ENCODE peak calls at places on chromosomes 12 and 14, in nine cellular contexts. I is cardiac muscle cell, B is mucosa of descending colon, D is fibroblast of lung, N is PC-9, S is ovary, J is breast epithelium, R is bronchial epithelial cell, U is Panc1. L is an unnamed sample. For H3K36me3, the result is how much of the 10 kb centered on the place peaks cover.

GRCh38 chr12:116434155-116435065 is 124.8 kb upstream of the MAP1LC3B2 start:
- DNase-seq in R (peak), I (peak), U (no peak), S (peak), J (peak), N (peak), B (peak), D (peak), L (no peak)

GRCh38 chr12:90888316-90888715 is 66.7 kb downstream of the CCER1 start:
- DNase-seq in R (no peak), N (no peak), J (no peak), I (no peak), U (no peak), D (peak), S (no peak), B (no peak), L (no peak)

GRCh38 chr12:48947727-48948126 is 9.6 kb downstream of the ARF3 start:
- DNase-seq in N (peak), U (no peak), J (no peak), B (no peak), I (no peak), S (no peak), R (no peak), D (no peak), L (no peak)

GRCh38 chr12:43347026-43347425 is 205.0 kb downstream of the ADAMTS20 start:
- DNase-seq in J (no peak), D (no peak), U (no peak), B (no peak), R (no peak), S (no peak), I (no peak), N (no peak), L (no peak)

GRCh38 chr14:23154876-23155587 is 28.4 kb downstream of the SLC7A8 start:
- DNase-seq in D (peak), J (peak), I (peak), S (peak), U (no peak), R (peak), B (peak), N (no peak), L (no peak)

GRCh38 chr12:95834572-95834971 is 24.2 kb upstream of the SNRPF start:
- DNase-seq in R (no peak), I (no peak), U (no peak), B (no peak), S (no peak), D (no peak), J (no peak), N (no peak), L (no peak)

GRCh38 chr12:49962861-49963765 is 1.4 kb downstream of the AQP5 start:
- DNase-seq in U (no peak), J (peak), R (peak), I (no peak), B (no peak), D (no peak), S (no peak), N (peak), L (no peak)

GRCh38 chr14:96037891-96038557 is 1.1 kb upstream of the C14orf132 start:
- DNase-seq in N (no peak), I (no peak), U (no peak), S (peak), B (no peak), J (peak), R (peak), D (peak), L (no peak)

GRCh38 chr12:25377475-25378179 is 126.9 kb upstream of the KRAS start:
- DNase-seq in J (no peak), S (no peak), I (no peak), U (no peak), N (no peak), B (no peak), R (peak), D (peak), L (no peak)

GRCh38 chr14:25006961-25007795 is 42.8 kb downstream of the STXBP6 start:
- DNase-seq in D (peak), N (peak), B (no peak), S (no peak), I (no peak), U (no peak), J (no peak), R (peak), L (no peak)

GRCh38 chr14:91869556-91869955 is 2.2 kb upstream of the TC2N start:
- DNase-seq in N (no peak), I (no peak), B (no peak), S (no peak), J (no peak), U (no peak), D (peak), R (no peak), L (no peak)

GRCh38 chr12:125856366-125856765 is 791.1 kb downstream of the AACS start:
- DNase-seq in R (no peak), S (no peak), N (no peak), I (no peak), D (no peak), J (no peak), B (no peak), U (no peak), L (no peak)

GRCh38 chr12:62009445-62009844 is 250.8 kb upstream of the USP15 start:
- DNase-seq in I (no peak), U (no peak), D (no peak), R (no peak), N (no peak), S (no peak), B (no peak), J (no peak), L (no peak)

GRCh38 chr14:60346706-60347105 is 97.7 kb downstream of the PPM1A start:
- DNase-seq in N (no peak), B (no peak), D (peak), S (no peak), U (no peak), I (no peak), J (no peak), R (peak), L (no peak)

GRCh38 chr12:27161458-27162228 is 79.3 kb upstream of the C12orf71 start:
- DNase-seq in I (no peak), S (no peak), J (no peak), R (peak), U (peak), B (no peak), N (no peak), D (no peak), L (peak)

GRCh38 chr12:65817866-65818265 is 6.4 kb upstream of the HMGA2 start:
- DNase-seq in J (no peak), S (no peak), I (no peak), B (no peak), D (no peak), R (no peak), U (no peak), N (no peak), L (no peak)

GRCh38 chr14:103521438-103521961 is 1.1 kb downstream of the CKB start:
- DNase-seq in D (no peak), B (no peak), N (no peak), R (no peak), I (peak), J (no peak), S (no peak), U (no peak), L (peak)

GRCh38 chr14:103522649-103523582 is at the start of gene CKB:
- DNase-seq in U (no peak), J (no peak), S (peak), B (peak), D (peak), N (no peak), I (peak), R (no peak), L (peak)

GRCh38 chr14:103522028-103522581 is 525 bp downstream of the CKB start:
- DNase-seq in U (no peak), J (no peak), S (peak), N (no peak), I (peak), B (peak), R (no peak), D (peak), L (peak)

GRCh38 chr14:103524002-103524785 is 1.6 kb upstream of the CKB start:
- DNase-seq in J (no peak), D (no peak), B (peak), U (no peak), S (peak), N (no peak), I (no peak), R (no peak), L (no peak)

GRCh38 chr14:103523583-103523969 is 946 bp upstream of the CKB start:
- DNase-seq in J (no peak), R (no peak), I (no peak), B (peak), S (no peak), U (no peak), N (no peak), D (no peak), L (no peak)
- H3K4me3 ChIP-seq in J (no peak), R (no peak), I (no peak), B (no peak), S (no peak), U (no peak), N (no peak), D (no peak), L (no peak)

GRCh38 chr14:103703433-103704385 is 11.5 kb downstream of the XRCC3 start:
- DNase-seq in I (no peak), S (no peak), J (no peak), B (no peak), D (no peak), U (no peak), R (no peak), N (no peak), L (no peak)

GRCh38 chr14:103702095-103702494 is 13.2 kb downstream of the XRCC3 start:
- DNase-seq in N (no peak), I (no peak), J (no peak), U (no peak), S (no peak), D (no peak), B (no peak), R (no peak), L (no peak)

GRCh38 chr14:103704708-103705107 is 10.5 kb downstream of the XRCC3 start:
- DNase-seq in N (no peak), S (no peak), U (no peak), B (no peak), R (no peak), D (no peak), J (no peak), I (no peak), L (no peak)

GRCh38 chr14:103700753-103701490 is 14.3 kb downstream of the XRCC3 start:
- DNase-seq in I (no peak), J (no peak), B (no peak), R (no peak), D (no peak), S (no peak), U (no peak), N (no peak), L (no peak)

DNA sequence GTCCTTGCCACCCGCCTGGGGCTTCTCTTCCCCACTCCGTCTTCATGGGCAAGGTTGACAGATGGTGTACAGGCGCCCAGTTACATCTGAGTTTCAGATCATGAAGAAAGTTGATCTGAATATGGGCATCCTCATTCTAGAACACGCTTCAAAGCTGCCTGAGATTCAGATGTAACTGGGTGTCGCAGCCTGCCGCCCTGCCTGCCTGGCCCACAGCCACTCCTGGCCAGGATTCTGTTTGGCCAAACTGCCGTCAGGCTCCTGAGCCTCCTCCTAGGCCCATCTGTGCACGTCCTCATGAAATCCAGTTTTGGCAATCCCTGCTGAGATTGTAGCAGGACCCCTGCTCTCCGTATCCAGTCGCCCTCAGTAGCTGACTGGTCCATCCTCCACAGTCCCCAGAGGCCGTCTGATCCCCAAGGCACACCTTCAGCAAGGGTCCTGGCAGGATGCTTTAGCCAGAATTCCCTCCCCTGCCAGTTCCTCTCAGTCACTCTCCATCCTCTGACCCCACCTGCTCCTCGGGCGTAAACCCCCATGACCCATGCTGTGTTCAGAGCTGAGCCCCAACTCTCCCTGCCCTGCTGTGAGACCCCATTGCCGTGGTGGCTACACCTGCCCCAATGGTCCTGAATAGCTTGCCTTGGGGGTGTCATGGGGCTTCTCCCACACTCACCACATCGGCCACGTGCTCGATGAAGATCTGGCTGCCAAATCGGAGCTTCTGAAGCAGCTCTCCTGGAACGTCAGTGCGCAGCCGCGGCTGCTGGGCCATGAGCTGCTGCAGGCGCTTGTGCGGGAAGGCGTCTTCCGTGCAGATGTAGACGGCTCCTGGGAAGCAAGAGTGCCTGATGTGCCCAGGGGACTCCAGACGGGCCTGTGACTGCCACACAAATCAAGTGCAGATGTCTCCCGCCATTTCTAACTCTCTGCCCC is 12.5 kb downstream of the XRCC3 start:
- DNase-seq in J (no peak), I (no peak), D (no peak), B (no peak), R (no peak), S (no peak), U (no peak), N (no peak), L (no peak)
- H3K36me3 ChIP-seq in J (under half), I (under half), D (half or more), B (under half), R (under half), S (under half), U (under half), N (under half), L (half or more)

DNA sequence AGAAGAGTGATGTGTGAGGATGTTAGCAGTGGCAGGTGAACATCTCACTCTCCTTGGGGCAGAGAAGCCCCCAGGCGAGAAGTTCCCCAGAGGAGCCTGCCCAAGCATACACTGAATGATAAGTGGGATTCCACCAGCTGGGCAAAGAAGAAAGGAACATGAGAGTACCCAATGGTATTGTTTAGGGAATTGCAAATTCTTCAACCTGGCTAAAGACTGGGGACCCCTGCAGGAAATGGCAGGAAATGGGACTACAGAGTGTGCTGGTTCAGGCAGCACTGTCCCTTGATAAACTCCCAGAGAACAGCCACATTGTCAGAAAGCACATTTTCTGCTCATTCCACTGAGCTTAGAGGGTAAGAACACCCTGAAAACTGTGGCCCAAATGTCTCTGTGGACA is 121.3 kb downstream of the RPS29 start:
- DNase-seq in I (peak), D (no peak), R (no peak), B (no peak), S (no peak), U (no peak), N (no peak), J (no peak), L (no peak)
- TF ChIP-seq CTCF in I (peak), D (no peak), R (peak), B (no peak), S (no peak), U (peak), N (no peak), J (no peak), L (peak)

DNA sequence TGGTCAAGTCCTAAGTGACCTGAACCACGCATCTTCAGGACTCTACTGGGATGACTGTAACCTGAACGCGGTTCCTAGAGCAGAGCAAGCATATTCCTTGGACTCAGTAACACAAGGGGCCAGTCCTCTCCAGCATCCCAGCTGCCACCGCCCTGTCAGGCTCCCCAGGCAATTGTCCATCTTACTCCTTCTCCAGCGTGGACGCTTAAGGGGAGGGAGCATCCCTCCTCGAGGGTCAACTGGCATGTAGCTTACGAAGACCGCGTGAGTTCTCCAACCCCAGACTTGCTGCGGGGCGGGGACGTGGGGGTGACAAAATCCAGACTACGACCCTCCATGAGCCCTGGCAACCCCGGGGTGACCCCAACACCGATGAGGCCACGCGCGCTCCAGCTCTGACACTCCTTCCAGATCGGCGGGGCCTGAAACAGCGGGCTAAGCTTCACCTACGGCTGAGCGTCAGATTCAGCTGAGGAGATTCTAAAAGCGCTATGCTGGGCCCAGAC is 868 bp upstream of the MTHFD1 start:
- DNase-seq in J (peak), U (no peak), S (no peak), B (no peak), D (peak), R (peak), I (no peak), N (peak), L (no peak)
- H3K4me3 ChIP-seq in J (peak), U (peak), S (peak), B (peak), D (peak), R (peak), I (peak), N (peak), L (peak)

DNA sequence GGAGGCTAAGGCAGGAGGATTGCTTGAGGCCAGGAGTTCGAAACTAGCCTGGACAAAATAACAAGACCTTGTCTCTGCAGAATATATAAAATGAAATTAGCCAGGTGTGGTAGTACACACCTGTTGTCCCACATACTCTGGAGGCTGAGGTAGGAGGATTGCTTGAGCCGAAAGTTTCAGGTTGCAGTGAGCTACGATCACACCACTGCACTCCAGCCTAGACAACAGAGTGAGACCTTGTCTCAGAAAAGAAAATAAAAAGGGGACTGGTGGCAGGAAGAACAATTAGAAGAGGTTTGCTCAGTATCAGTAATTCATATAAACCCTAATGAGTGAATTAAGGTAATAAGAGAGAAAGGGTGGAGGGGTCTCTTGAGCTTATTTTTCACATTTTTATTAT is 8.0 kb downstream of the PSMA6 start:
- DNase-seq in N (no peak), B (no peak), I (no peak), U (no peak), D (no peak), R (no peak), S (no peak), J (no peak), L (no peak)
- H3K36me3 ChIP-seq in N (under half), B (under half), I (under half), U (under half), D (under half), R (under half), S (under half), J (under half), L (under half)

DNA sequence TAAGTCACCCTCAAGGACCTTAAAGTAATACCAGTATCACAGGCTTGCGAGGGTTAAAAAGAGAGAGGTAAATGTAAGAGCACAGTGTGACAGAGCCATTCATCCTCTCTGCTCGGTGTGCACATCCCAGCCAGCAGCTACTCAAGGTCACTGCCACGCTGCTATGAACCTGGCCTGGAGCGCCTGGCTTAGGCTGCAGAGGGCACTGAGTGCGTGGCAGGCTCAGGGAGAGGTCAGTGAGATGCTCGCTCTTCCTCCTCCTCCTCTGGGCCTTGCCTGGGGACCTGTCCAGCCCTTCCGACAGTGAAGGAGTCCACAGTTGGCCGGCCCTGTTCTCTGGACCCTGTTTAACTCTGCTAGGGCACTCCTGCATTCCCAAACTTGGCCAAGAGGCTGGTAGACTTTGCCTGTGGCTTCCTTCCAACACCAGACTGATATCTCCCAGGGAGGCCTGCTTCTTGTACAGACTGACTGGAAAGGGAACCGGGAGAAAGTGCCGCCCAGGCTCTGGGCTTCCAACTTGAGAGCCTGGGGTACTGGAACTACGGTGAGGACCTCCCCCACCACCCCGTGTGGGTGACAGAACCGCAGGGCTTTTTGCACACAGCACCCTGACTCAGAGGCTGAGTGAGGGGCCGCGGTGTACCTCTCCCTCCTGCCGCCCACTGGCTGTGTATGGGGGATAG is 62.6 kb upstream of the CORO1C start:
- DNase-seq in B (peak), D (no peak), I (peak), S (no peak), J (no peak), N (no peak), R (no peak), U (no peak), L (no peak)
- TF ChIP-seq CTCF in B (no peak), D (no peak), I (no peak), S (no peak), J (no peak), N (no peak), R (no peak), U (no peak), L (no peak)

L was measured in GM06990.